ENCODE peak calls at places on chromosomes 16 and 17, in nine cellular contexts. One of them, this sample, is unnamed.

GRCh38 chr17:36008998-36009665 is 7.8 kb upstream of the CCL15 start:
- DNase-seq in coronary artery: no peak
- DNase-seq in body of pancreas: no peak
- DNase-seq in WERI-Rb-1: no peak
- DNase-seq in upper lobe of right lung: no peak
- DNase-seq in fibroblast of lung: peak
- DNase-seq in ovary: no peak
- DNase-seq in pancreas: no peak
- DNase-seq in neuronal stem cell: no peak
- DNase-seq in this sample: no peak

GRCh38 chr17:68391561-68392268 is 65.6 kb downstream of the WIPI1 start:
- DNase-seq in coronary artery: peak
- DNase-seq in body of pancreas: peak
- DNase-seq in WERI-Rb-1: no peak
- DNase-seq in upper lobe of right lung: no peak
- DNase-seq in fibroblast of lung: peak
- DNase-seq in ovary: no peak
- DNase-seq in pancreas: no peak
- DNase-seq in neuronal stem cell: no peak
- DNase-seq in this sample: no peak

GRCh38 chr17:32802306-32802705 is 74.6 kb downstream of the MYO1D start:
- DNase-seq in coronary artery: no peak
- DNase-seq in body of pancreas: no peak
- DNase-seq in WERI-Rb-1: no peak
- DNase-seq in upper lobe of right lung: no peak
- DNase-seq in fibroblast of lung: no peak
- DNase-seq in ovary: no peak
- DNase-seq in pancreas: no peak
- DNase-seq in neuronal stem cell: no peak
- DNase-seq in this sample: no peak

GRCh38 chr16:55502801-55503366 is 6.0 kb upstream of the LPCAT2 start:
- DNase-seq in coronary artery: peak
- DNase-seq in body of pancreas: peak
- DNase-seq in WERI-Rb-1: peak
- DNase-seq in upper lobe of right lung: peak
- DNase-seq in fibroblast of lung: peak
- DNase-seq in ovary: peak
- DNase-seq in pancreas: peak
- DNase-seq in neuronal stem cell: no peak
- DNase-seq in this sample: peak

GRCh38 chr17:57875109-57876022 is 25.5 kb upstream of the MRPS23 start:
- DNase-seq in coronary artery: peak
- DNase-seq in body of pancreas: peak
- DNase-seq in WERI-Rb-1: peak
- DNase-seq in upper lobe of right lung: peak
- DNase-seq in fibroblast of lung: peak
- DNase-seq in ovary: peak
- DNase-seq in pancreas: peak
- DNase-seq in neuronal stem cell: peak
- DNase-seq in this sample: peak

GRCh38 chr16:2243781-2244180 is 7.5 kb downstream of the DNASE1L2 start:
- DNase-seq in coronary artery: no peak
- DNase-seq in body of pancreas: no peak
- DNase-seq in WERI-Rb-1: no peak
- DNase-seq in upper lobe of right lung: no peak
- DNase-seq in fibroblast of lung: no peak
- DNase-seq in ovary: no peak
- DNase-seq in pancreas: peak
- DNase-seq in neuronal stem cell: no peak
- DNase-seq in this sample: no peak

GRCh38 chr16:3182608-3183444 is 5.2 kb upstream of the OR1F1 start:
- DNase-seq in coronary artery: no peak
- DNase-seq in body of pancreas: peak
- DNase-seq in WERI-Rb-1: peak
- DNase-seq in upper lobe of right lung: no peak
- DNase-seq in fibroblast of lung: peak
- DNase-seq in ovary: no peak
- DNase-seq in pancreas: no peak
- DNase-seq in neuronal stem cell: no peak
- DNase-seq in this sample: no peak

GRCh38 chr17:65131946-65132345 is 5.2 kb upstream of the RGS9 start:
- DNase-seq in coronary artery: no peak
- DNase-seq in body of pancreas: no peak
- DNase-seq in WERI-Rb-1: no peak
- DNase-seq in upper lobe of right lung: no peak
- DNase-seq in fibroblast of lung: peak
- DNase-seq in ovary: no peak
- DNase-seq in pancreas: no peak
- DNase-seq in neuronal stem cell: no peak
- DNase-seq in this sample: no peak

GRCh38 chr17:64057701-64058263 is 37.3 kb upstream of the ICAM2 start:
- DNase-seq in coronary artery: no peak
- DNase-seq in body of pancreas: no peak
- DNase-seq in WERI-Rb-1: no peak
- DNase-seq in upper lobe of right lung: no peak
- DNase-seq in fibroblast of lung: no peak
- DNase-seq in ovary: no peak
- DNase-seq in pancreas: no peak
- DNase-seq in neuronal stem cell: no peak
- DNase-seq in this sample: no peak

GRCh38 chr17:7260151-7260550 is 2.1 kb downstream of the CLDN7 start:
- DNase-seq in coronary artery: no peak
- DNase-seq in body of pancreas: no peak
- DNase-seq in WERI-Rb-1: no peak
- DNase-seq in upper lobe of right lung: no peak
- DNase-seq in fibroblast of lung: no peak
- DNase-seq in ovary: no peak
- DNase-seq in pancreas: peak
- DNase-seq in neuronal stem cell: no peak
- DNase-seq in this sample: no peak

GRCh38 chr16:49407873-49408565 is 34.4 kb downstream of the C16orf78 start:
- DNase-seq in coronary artery: peak
- DNase-seq in body of pancreas: peak
- DNase-seq in WERI-Rb-1: peak
- DNase-seq in upper lobe of right lung: peak
- DNase-seq in fibroblast of lung: peak
- DNase-seq in ovary: peak
- DNase-seq in pancreas: peak
- DNase-seq in neuronal stem cell: peak
- DNase-seq in this sample: peak

GRCh38 chr16:12679660-12680272 is 123.9 kb downstream of the CPPED1 start:
- DNase-seq in coronary artery: no peak
- DNase-seq in body of pancreas: no peak
- DNase-seq in WERI-Rb-1: no peak
- DNase-seq in upper lobe of right lung: no peak
- DNase-seq in fibroblast of lung: no peak
- DNase-seq in ovary: no peak
- DNase-seq in pancreas: no peak
- DNase-seq in neuronal stem cell: no peak
- DNase-seq in this sample: no peak

GRCh38 chr16:28597692-28598261 is 927 bp upstream of the SULT1A2 start:
- DNase-seq in coronary artery: no peak
- DNase-seq in body of pancreas: peak
- DNase-seq in WERI-Rb-1: peak
- DNase-seq in upper lobe of right lung: peak
- DNase-seq in fibroblast of lung: no peak
- DNase-seq in ovary: no peak
- DNase-seq in pancreas: no peak
- DNase-seq in neuronal stem cell: peak
- DNase-seq in this sample: no peak

GRCh38 chr17:4948997-4949320 is 629 bp upstream of the PFN1 start:
- DNase-seq in coronary artery: peak
- DNase-seq in body of pancreas: peak
- DNase-seq in WERI-Rb-1: peak
- DNase-seq in upper lobe of right lung: peak
- DNase-seq in fibroblast of lung: peak
- DNase-seq in ovary: peak
- DNase-seq in pancreas: peak
- DNase-seq in neuronal stem cell: peak
- DNase-seq in this sample: peak

DNA sequence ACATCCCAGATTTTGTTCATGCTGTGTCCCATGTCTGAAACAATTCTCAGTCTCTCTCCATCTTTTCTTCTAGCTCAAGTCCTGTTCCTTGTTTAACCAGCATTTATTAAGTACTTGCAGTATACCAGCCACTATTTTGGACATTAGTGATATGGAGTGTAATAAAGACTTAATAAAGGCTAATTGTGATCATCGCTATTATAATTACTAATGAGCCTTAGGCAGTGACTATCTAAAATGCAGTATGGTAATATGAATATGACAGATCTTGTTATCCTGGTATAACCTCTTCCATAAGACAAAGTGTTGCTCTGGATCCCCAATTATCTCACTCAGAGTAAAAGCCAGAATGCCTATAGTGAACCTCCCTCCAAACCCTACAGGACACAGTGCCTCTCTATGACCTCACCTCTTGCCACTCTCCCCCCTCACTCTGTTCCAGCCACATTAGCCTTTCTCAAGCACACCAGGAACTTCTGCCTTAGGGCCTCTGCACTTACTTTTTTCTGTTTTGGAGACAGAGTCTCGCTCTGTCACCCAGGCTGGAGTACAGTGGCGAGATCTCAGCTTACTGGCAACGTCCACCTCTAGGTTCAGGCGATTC is 1.8 kb upstream of the FLOT2 start:
- DNase-seq in coronary artery: no peak
- DNase-seq in body of pancreas: no peak
- DNase-seq in WERI-Rb-1: no peak
- DNase-seq in upper lobe of right lung: no peak
- DNase-seq in fibroblast of lung: no peak
- DNase-seq in ovary: no peak
- DNase-seq in pancreas: no peak
- DNase-seq in neuronal stem cell: no peak
- DNase-seq in this sample: no peak
- H3K27ac ChIP-seq in coronary artery: no peak
- H3K27ac ChIP-seq in body of pancreas: no peak
- H3K27ac ChIP-seq in WERI-Rb-1: no peak
- H3K27ac ChIP-seq in upper lobe of right lung: no peak
- H3K27ac ChIP-seq in fibroblast of lung: no peak
- H3K27ac ChIP-seq in ovary: no peak
- H3K27ac ChIP-seq in pancreas: no peak
- H3K27ac ChIP-seq in neuronal stem cell: no peak
- H3K27ac ChIP-seq in this sample: no peak

DNA sequence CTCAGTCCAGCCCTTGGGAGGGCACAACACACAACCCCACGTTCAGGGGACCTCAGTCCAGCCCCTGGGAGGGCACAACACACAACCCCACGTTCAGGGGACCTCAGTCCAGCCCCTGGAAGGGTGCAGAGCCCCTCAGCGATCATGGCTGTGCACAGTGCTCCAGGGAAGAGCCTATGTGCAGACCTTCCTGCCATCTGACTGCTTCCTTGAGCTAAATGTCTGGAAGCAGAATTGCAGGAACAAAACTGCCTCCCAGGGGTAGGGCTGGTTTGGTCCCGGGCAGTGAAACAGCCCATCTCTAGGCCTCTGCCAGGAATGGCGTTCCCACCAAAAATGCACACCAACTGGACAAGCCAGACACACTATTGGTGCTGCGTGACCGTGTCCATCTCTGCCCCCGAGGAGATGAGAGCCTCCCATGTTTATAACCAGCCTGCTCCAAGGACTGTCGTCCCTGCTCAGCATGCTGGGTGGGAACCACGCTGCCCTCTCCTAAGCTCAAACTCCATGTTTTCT is 44.0 kb downstream of the ZNF276 start:
- DNase-seq in coronary artery: no peak
- DNase-seq in body of pancreas: no peak
- DNase-seq in WERI-Rb-1: no peak
- DNase-seq in upper lobe of right lung: no peak
- DNase-seq in fibroblast of lung: no peak
- DNase-seq in ovary: no peak
- DNase-seq in pancreas: no peak
- DNase-seq in neuronal stem cell: no peak
- DNase-seq in this sample: no peak
- H3K4me3 ChIP-seq in coronary artery: no peak
- H3K4me3 ChIP-seq in body of pancreas: no peak
- H3K4me3 ChIP-seq in WERI-Rb-1: no peak
- H3K4me3 ChIP-seq in upper lobe of right lung: peak
- H3K4me3 ChIP-seq in fibroblast of lung: no peak
- H3K4me3 ChIP-seq in ovary: no peak
- H3K4me3 ChIP-seq in pancreas: no peak
- H3K4me3 ChIP-seq in neuronal stem cell: no peak
- H3K4me3 ChIP-seq in this sample: no peak

DNA sequence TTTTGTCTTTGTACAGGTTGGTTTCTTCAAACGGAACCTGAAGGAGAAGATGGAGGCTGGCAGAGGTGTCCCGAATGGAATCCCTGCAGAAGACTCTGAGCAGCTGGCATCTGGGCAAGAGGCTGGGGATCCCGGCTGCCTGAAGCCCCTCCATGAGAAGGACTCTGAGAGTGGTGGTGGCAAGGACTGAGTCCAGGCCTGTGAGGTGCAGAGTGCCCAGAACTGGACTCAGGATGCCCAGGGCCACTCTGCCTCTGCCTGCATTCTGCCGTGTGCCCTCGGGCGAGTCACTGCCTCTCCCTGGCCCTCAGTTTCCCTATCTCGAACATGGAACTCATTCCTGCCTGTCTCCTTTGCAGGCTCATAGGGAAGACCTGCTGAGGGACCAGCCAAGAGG is 4.9 kb downstream of the ZNF768 start:
- DNase-seq in coronary artery: no peak
- DNase-seq in body of pancreas: no peak
- DNase-seq in WERI-Rb-1: no peak
- DNase-seq in upper lobe of right lung: no peak
- DNase-seq in fibroblast of lung: no peak
- DNase-seq in ovary: no peak
- DNase-seq in pancreas: no peak
- DNase-seq in neuronal stem cell: no peak
- DNase-seq in this sample: no peak
- H3K27ac ChIP-seq in coronary artery: no peak
- H3K27ac ChIP-seq in body of pancreas: no peak
- H3K27ac ChIP-seq in WERI-Rb-1: no peak
- H3K27ac ChIP-seq in upper lobe of right lung: no peak
- H3K27ac ChIP-seq in fibroblast of lung: no peak
- H3K27ac ChIP-seq in ovary: no peak
- H3K27ac ChIP-seq in pancreas: no peak
- H3K27ac ChIP-seq in neuronal stem cell: no peak
- H3K27ac ChIP-seq in this sample: no peak

DNA sequence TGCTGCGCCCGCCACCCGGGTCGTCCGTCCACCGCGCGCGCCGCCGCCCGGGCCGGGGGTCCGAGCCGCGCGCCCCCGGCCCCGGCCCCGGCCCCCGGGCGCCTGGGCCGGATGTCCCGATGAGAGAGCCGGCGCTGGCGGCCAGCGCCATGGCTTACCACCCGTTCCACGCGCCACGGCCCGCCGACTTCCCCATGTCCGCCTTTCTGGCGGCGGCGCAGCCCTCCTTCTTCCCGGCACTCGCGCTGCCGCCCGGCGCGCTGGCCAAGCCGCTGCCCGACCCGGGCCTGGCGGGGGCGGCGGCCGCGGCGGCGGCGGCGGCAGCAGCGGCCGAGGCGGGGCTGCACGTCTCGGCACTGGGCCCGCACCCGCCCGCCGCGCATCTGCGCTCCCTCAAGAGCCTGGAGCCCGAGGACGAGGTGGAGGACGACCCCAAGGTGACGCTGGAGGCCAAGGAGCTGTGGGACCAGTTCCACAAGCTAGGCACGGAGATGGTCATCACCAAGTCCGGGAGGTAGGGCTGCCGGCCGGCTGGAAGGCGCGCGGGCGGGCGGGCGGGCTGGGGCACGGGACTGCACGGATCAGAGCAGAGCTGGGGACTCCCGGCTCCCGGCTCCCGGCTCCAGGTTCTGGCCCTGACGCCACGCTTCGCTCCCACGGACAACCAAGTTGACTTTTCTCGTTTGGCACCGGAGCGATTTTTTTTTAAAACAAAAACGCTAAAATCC is 579 bp downstream of the TBX2 start:
- DNase-seq in coronary artery: no peak
- DNase-seq in body of pancreas: no peak
- DNase-seq in WERI-Rb-1: peak
- DNase-seq in upper lobe of right lung: peak
- DNase-seq in fibroblast of lung: peak
- DNase-seq in ovary: no peak
- DNase-seq in pancreas: no peak
- DNase-seq in neuronal stem cell: no peak
- DNase-seq in this sample: no peak
- H3K4me3 ChIP-seq in coronary artery: peak
- H3K4me3 ChIP-seq in body of pancreas: no peak
- H3K4me3 ChIP-seq in WERI-Rb-1: peak
- H3K4me3 ChIP-seq in upper lobe of right lung: peak
- H3K4me3 ChIP-seq in fibroblast of lung: peak
- H3K4me3 ChIP-seq in ovary: peak
- H3K4me3 ChIP-seq in pancreas: peak
- H3K4me3 ChIP-seq in neuronal stem cell: no peak
- H3K4me3 ChIP-seq in this sample: peak

This sample was measured in dorsolateral prefrontal cortex.